ENCODE peak calls at places on chromosomes 4 and X, in six cellular contexts. Y is GM10248, R is fibroblast of lung, V is lower lobe of right lung, F is GM20000, X is ovary. O is an unnamed sample.
A peak's percentile ranks its signal among the peaks of the same experiment; 100 is the strongest.

GRCh38 chrX:83501540-83501939 is 6.5 kb upstream of the POU3F4 start:
- DNase-seq in Y (no peak), R (no peak), V (no peak), F (no peak), X (no peak), O (no peak)

GRCh38 chr4:45119376-45119775 is 393.0 kb upstream of the GNPDA2 start:
- DNase-seq in Y (no peak), R (no peak), V (no peak), F (no peak), X (no peak), O (no peak)

GRCh38 chr4:154720123-154720522 is 23.7 kb upstream of the LRAT start:
- DNase-seq in Y (no peak), R (no peak), V (no peak), F (no peak), X (no peak), O (no peak)

GRCh38 chr4:73612032-73612431 is 8.2 kb downstream of the RASSF6 start:
- DNase-seq in Y (no peak), R (peak; percentile 71), V (no peak), F (no peak), X (no peak), O (no peak)

GRCh38 chr4:84878090-84878489 is 88.4 kb downstream of the WDFY3 start:
- DNase-seq in Y (no peak), R (peak; percentile 72), V (no peak), F (no peak), X (no peak), O (no peak)

GRCh38 chr4:176302283-176303275 is 17.2 kb upstream of the SPCS3 start:
- DNase-seq in Y (no peak), R (peak; percentile 83), V (no peak), F (no peak), X (no peak), O (no peak)

GRCh38 chr4:185096032-185096653 is 46.9 kb upstream of the SLC25A4 start:
- DNase-seq in Y (peak; percentile 38), R (peak; percentile 69), V (no peak), F (peak; percentile 50), X (peak; percentile 31), O (no peak)

GRCh38 chr4:73751166-73751565 is 10.8 kb downstream of the CXCL8 start:
- DNase-seq in Y (no peak), R (no peak), V (no peak), F (no peak), X (no peak), O (no peak)

GRCh38 chrX:9211269-9211668 is 177.3 kb upstream of the FAM9B start:
- DNase-seq in Y (no peak), R (no peak), V (no peak), F (no peak), X (no peak), O (no peak)

GRCh38 chr4:112214397-112215264 is 17.0 kb upstream of the AP1AR start:
- DNase-seq in Y (no peak), R (peak; percentile 55), V (no peak), F (no peak), X (no peak), O (no peak)

GRCh38 chr4:54225671-54226398 is 3.3 kb upstream of the PDGFRA start:
- DNase-seq in Y (no peak), R (peak; percentile 34), V (no peak), F (no peak), X (peak; percentile 34), O (no peak)

GRCh38 chr4:10033191-10033881 is 12.0 kb upstream of the SLC2A9 start:
- DNase-seq in Y (no peak), R (peak; percentile 23), V (no peak), F (no peak), X (no peak), O (no peak)

GRCh38 chr4:16150716-16151115 is 66.9 kb upstream of the PROM1 start:
- DNase-seq in Y (no peak), R (no peak), V (no peak), F (no peak), X (no peak), O (no peak)

GRCh38 chr4:128163177-128164117 is 102.3 kb downstream of the LARP1B start:
- DNase-seq in Y (no peak), R (peak; percentile 73), V (no peak), F (no peak), X (no peak), O (no peak)

GRCh38 chr4:52966781-52967180 is 104.7 kb downstream of the RASL11B start:
- DNase-seq in Y (no peak), R (no peak), V (no peak), F (no peak), X (no peak), O (no peak)

GRCh38 chr4:88533088-88533790 is 9.7 kb upstream of the PYURF start:
- DNase-seq in Y (no peak), R (peak; percentile 50), V (no peak), F (no peak), X (no peak), O (no peak)

GRCh38 chr4:168587326-168588125 is 90.7 kb downstream of the PALLD start:
- DNase-seq in Y (no peak), R (peak; percentile 81), V (no peak), F (no peak), X (no peak), O (no peak)

GRCh38 chrX:108261541-108262218 is 170.1 kb downstream of the ATG4A start:
- DNase-seq in Y (no peak), R (peak; percentile 92), V (no peak), F (no peak), X (no peak), O (no peak)

GRCh38 chr4:173424899-173425805 is 26.2 kb upstream of the SCRG1 start:
- DNase-seq in Y (no peak), R (peak; percentile 67), V (no peak), F (no peak), X (no peak), O (no peak)

GRCh38 chrX:125205084-125205917 is 114.4 kb upstream of the TEX13C start:
- DNase-seq in Y (peak; percentile 10), R (peak; percentile 0), V (peak; percentile 37), F (no peak), X (no peak), O (no peak)

GRCh38 chr4:121360496-121360895 is 20.3 kb downstream of the QRFPR start:
- DNase-seq in Y (no peak), R (peak; percentile 52), V (no peak), F (no peak), X (no peak), O (no peak)

GRCh38 chr4:141659539-141659938 is 23.2 kb downstream of the IL15 start:
- DNase-seq in Y (peak; percentile 20), R (no peak), V (no peak), F (no peak), X (no peak), O (no peak)

GRCh38 chr4:1793940-1794808 is 1.1 kb downstream of the FGFR3 start:
- DNase-seq in Y (no peak), R (no peak), V (no peak), F (no peak), X (no peak), O (no peak)

GRCh38 chr4:148834804-148835598 is 392.8 kb upstream of the NR3C2 start:
- DNase-seq in Y (no peak), R (peak; percentile 51), V (peak; percentile 73), F (no peak), X (no peak), O (no peak)

GRCh38 chrX:120753413-120754251 is 122.0 kb downstream of the CT47B1 start:
- DNase-seq in Y (peak; percentile 23), R (no peak), V (no peak), F (no peak), X (no peak), O (no peak)

GRCh38 chrX:123976671-123977316 is 15.3 kb downstream of the STAG2 start:
- DNase-seq in Y (no peak), R (peak; percentile 68), V (no peak), F (no peak), X (no peak), O (no peak)
- TF ChIP-seq CTCF in Y (no peak), R (peak; percentile 13), V (peak; percentile 21), F (no peak), X (peak; percentile 16), O (peak; percentile 76)

GRCh38 chr4:56656346-56656643 is 24.8 kb downstream of the HOPX start:
- DNase-seq in Y (peak; percentile 48), R (peak; percentile 39), V (no peak), F (peak; percentile 71), X (no peak), O (no peak)
- TF ChIP-seq CTCF in Y (peak; percentile 17), R (peak; percentile 30), V (peak; percentile 16), F (no peak), X (no peak), O (peak; percentile 58)

GRCh38 chrX:116198810-116199209 is 28.3 kb downstream of the AGTR2 start:
- DNase-seq in Y (no peak), R (no peak), V (no peak), F (no peak), X (no peak), O (no peak)
- TF ChIP-seq CTCF in Y (no peak), R (no peak), V (no peak), F (no peak), X (no peak), O (peak; percentile 25)

GRCh38 chr4:116183241-116183640 is 902.1 kb downstream of the TRAM1L1 start:
- DNase-seq in Y (no peak), R (no peak), V (no peak), F (no peak), X (no peak), O (no peak)

GRCh38 chr4:116180056-116180690 is 905.2 kb downstream of the TRAM1L1 start:
- DNase-seq in Y (peak; percentile 12), R (peak; percentile 0), V (no peak), F (peak; percentile 8), X (no peak), O (no peak)
- TF ChIP-seq CTCF in Y (peak; percentile 45), R (no peak), V (peak; percentile 26), F (peak; percentile 45), X (no peak), O (peak; percentile 83)

GRCh38 chr4:186244835-186245234 is 17.5 kb downstream of the KLKB1 start:
- DNase-seq in Y (no peak), R (no peak), V (no peak), F (no peak), X (no peak), O (no peak)
- TF ChIP-seq CTCF in Y (no peak), R (no peak), V (no peak), F (no peak), X (no peak), O (no peak)

GRCh38 chr4:100372432-100372831 is 145.4 kb downstream of the EMCN start:
- DNase-seq in Y (no peak), R (no peak), V (no peak), F (no peak), X (no peak), O (no peak)
- TF ChIP-seq CTCF in Y (no peak), R (peak; percentile 26), V (no peak), F (no peak), X (no peak), O (peak; percentile 70)

DNA sequence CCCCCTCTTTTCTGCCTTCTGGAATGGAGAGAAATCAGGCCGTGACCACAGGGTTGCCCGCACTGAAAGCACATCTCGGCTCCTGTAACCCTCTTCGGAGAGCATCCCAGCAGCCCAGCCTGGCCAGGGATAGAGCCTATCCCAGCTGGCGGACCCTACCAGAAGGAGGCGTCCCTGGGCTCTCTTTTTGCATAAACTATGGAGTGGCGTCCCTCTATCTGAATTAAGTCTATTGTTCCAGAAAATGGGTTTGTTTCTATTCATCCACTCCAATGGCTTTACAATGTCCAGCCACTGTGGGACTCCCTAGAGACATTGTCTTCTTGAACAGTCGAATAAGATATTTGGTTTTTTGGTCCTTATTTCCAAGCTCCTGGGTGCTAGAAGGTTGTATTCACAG is 689 bp upstream of the NHSL2 start:
- DNase-seq in Y (no peak), R (no peak), V (no peak), F (no peak), X (no peak), O (no peak)
- TF ChIP-seq CTCF in Y (no peak), R (peak; percentile 17), V (no peak), F (no peak), X (no peak), O (peak; percentile 70)

O was measured in chondrocyte.